ENCODE peak calls at places on chromosome 16, in four cellular contexts. One of them, this sample, is unnamed.
A peak's percentile ranks its signal among the peaks of the same experiment; 100 is the strongest.

GRCh38 chr16:56671706-56672105 is 2.1 kb downstream of the MT1H start:
- DNase-seq in astrocyte of the cerebellum: peak; percentile 41
- DNase-seq in SK-N-SH: no peak
- DNase-seq in PC-9: no peak
- DNase-seq in this sample: peak; percentile 38

GRCh38 chr16:4327782-4328579 is 12.1 kb downstream of the GLIS2 start:
- DNase-seq in astrocyte of the cerebellum: no peak
- DNase-seq in PC-9: peak; percentile 6
- DNase-seq in SK-N-SH: peak; percentile 95
- DNase-seq in this sample: peak; percentile 78

GRCh38 chr16:59154295-59154694 is 420.2 kb upstream of the GOT2 start:
- DNase-seq in SK-N-SH: no peak
- DNase-seq in PC-9: no peak
- DNase-seq in astrocyte of the cerebellum: no peak
- DNase-seq in this sample: no peak

GRCh38 chr16:23141500-23141899 is 7.8 kb downstream of the USP31 start:
- DNase-seq in PC-9: no peak
- DNase-seq in SK-N-SH: no peak
- DNase-seq in astrocyte of the cerebellum: no peak
- DNase-seq in this sample: no peak

GRCh38 chr16:13873835-13874438 is 46.0 kb upstream of the ERCC4 start:
- DNase-seq in astrocyte of the cerebellum: peak; percentile 9
- DNase-seq in PC-9: no peak
- DNase-seq in SK-N-SH: peak; percentile 41
- DNase-seq in this sample: peak; percentile 17

GRCh38 chr16:47008174-47008573 is 34.7 kb upstream of the DNAJA2 start:
- DNase-seq in SK-N-SH: no peak
- DNase-seq in astrocyte of the cerebellum: no peak
- DNase-seq in PC-9: no peak
- DNase-seq in this sample: no peak

GRCh38 chr16:80824623-80825364 is 20.4 kb upstream of the CDYL2 start:
- DNase-seq in PC-9: no peak
- DNase-seq in SK-N-SH: peak; percentile 38
- DNase-seq in astrocyte of the cerebellum: peak; percentile 55
- DNase-seq in this sample: peak; percentile 71

GRCh38 chr16:2428051-2428786 is 1.0 kb upstream of the CCNF start:
- DNase-seq in SK-N-SH: peak; percentile 68
- DNase-seq in PC-9: no peak
- DNase-seq in astrocyte of the cerebellum: no peak
- DNase-seq in this sample: peak; percentile 35

GRCh38 chr16:13390093-13390985 is 488.9 kb downstream of the SHISA9 start:
- DNase-seq in PC-9: no peak
- DNase-seq in SK-N-SH: no peak
- DNase-seq in astrocyte of the cerebellum: no peak
- DNase-seq in this sample: no peak

GRCh38 chr16:56360117-56361008 is 65.0 kb downstream of the AMFR start:
- DNase-seq in SK-N-SH: peak; percentile 11
- DNase-seq in astrocyte of the cerebellum: no peak
- DNase-seq in PC-9: peak; percentile 21
- DNase-seq in this sample: no peak

GRCh38 chr16:11354733-11355574 is 9.7 kb downstream of the RMI2 start:
- DNase-seq in astrocyte of the cerebellum: no peak
- DNase-seq in PC-9: no peak
- DNase-seq in SK-N-SH: no peak
- DNase-seq in this sample: peak; percentile 29

GRCh38 chr16:56222482-56222997 is 31.3 kb downstream of the GNAO1 start:
- DNase-seq in PC-9: no peak
- DNase-seq in SK-N-SH: no peak
- DNase-seq in astrocyte of the cerebellum: no peak
- DNase-seq in this sample: no peak

GRCh38 chr16:10668322-10669045 is 26.2 kb downstream of the TEKT5 start:
- DNase-seq in PC-9: no peak
- DNase-seq in astrocyte of the cerebellum: peak; percentile 26
- DNase-seq in SK-N-SH: peak; percentile 69
- DNase-seq in this sample: peak; percentile 23

GRCh38 chr16:46620265-46621005 is 744 bp downstream of the SHCBP1 start:
- DNase-seq in PC-9: no peak
- DNase-seq in astrocyte of the cerebellum: no peak
- DNase-seq in SK-N-SH: no peak
- DNase-seq in this sample: peak; percentile 61

GRCh38 chr16:58649707-58650106 is 20.1 kb upstream of the CNOT1 start:
- DNase-seq in astrocyte of the cerebellum: no peak
- DNase-seq in PC-9: no peak
- DNase-seq in SK-N-SH: no peak
- DNase-seq in this sample: no peak

GRCh38 chr16:8729779-8730334 is 55.4 kb downstream of the ABAT start:
- DNase-seq in astrocyte of the cerebellum: no peak
- DNase-seq in SK-N-SH: no peak
- DNase-seq in PC-9: no peak
- DNase-seq in this sample: no peak

GRCh38 chr16:20938426-20938825 is 37.9 kb downstream of the LYRM1 start:
- DNase-seq in SK-N-SH: no peak
- DNase-seq in astrocyte of the cerebellum: no peak
- DNase-seq in PC-9: peak; percentile 87
- DNase-seq in this sample: peak; percentile 83

GRCh38 chr16:81547194-81547918 is 102.7 kb downstream of the CMIP start:
- DNase-seq in PC-9: no peak
- DNase-seq in SK-N-SH: no peak
- DNase-seq in astrocyte of the cerebellum: no peak
- DNase-seq in this sample: no peak

GRCh38 chr16:81121474-81121990 is 25.3 kb upstream of the GCSH start:
- DNase-seq in astrocyte of the cerebellum: no peak
- DNase-seq in PC-9: no peak
- DNase-seq in SK-N-SH: no peak
- DNase-seq in this sample: no peak

DNA sequence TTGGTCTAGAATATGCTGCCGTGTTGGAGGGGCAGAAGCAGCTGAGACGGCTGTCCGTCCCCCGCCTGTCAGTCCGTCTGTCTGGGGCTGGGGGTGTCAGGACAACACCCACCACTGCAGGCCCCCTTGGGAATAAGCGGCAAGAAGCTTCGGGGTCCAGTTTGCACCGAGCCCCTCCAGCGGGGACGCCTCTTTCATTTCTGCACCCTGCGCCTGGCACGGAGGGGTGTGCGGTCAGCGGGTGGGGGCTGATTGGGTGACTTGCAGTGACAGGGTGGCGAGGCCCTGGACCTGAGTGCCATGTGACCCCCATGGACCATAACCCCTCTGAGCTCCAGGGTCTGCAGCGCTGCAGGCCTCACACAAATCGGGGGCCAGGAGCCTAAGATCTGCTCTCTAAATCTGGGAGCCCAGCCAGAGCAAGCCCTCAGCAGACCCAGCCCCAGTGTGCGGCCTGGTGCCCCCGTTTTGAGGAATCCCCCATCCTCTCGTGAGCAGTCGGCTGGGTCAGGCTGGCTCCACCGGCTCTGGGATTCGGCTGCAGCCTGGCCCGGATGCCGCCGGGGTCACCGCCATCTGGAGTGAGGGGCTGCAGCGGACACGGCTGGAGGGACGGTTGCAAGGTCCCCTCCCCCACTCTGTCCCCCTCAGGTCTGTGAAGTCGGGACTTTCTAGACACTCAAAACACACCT is 8.3 kb downstream of the CBFA2T3 start:
- DNase-seq in SK-N-SH: no peak
- DNase-seq in astrocyte of the cerebellum: no peak
- DNase-seq in PC-9: no peak
- DNase-seq in this sample: no peak
- H3K4me3 ChIP-seq in SK-N-SH: no peak overlapping the region
- H3K4me3 ChIP-seq in astrocyte of the cerebellum: no peak overlapping the region
- H3K4me3 ChIP-seq in PC-9: no peak overlapping the region
- H3K4me3 ChIP-seq in this sample: no peak overlapping the region

DNA sequence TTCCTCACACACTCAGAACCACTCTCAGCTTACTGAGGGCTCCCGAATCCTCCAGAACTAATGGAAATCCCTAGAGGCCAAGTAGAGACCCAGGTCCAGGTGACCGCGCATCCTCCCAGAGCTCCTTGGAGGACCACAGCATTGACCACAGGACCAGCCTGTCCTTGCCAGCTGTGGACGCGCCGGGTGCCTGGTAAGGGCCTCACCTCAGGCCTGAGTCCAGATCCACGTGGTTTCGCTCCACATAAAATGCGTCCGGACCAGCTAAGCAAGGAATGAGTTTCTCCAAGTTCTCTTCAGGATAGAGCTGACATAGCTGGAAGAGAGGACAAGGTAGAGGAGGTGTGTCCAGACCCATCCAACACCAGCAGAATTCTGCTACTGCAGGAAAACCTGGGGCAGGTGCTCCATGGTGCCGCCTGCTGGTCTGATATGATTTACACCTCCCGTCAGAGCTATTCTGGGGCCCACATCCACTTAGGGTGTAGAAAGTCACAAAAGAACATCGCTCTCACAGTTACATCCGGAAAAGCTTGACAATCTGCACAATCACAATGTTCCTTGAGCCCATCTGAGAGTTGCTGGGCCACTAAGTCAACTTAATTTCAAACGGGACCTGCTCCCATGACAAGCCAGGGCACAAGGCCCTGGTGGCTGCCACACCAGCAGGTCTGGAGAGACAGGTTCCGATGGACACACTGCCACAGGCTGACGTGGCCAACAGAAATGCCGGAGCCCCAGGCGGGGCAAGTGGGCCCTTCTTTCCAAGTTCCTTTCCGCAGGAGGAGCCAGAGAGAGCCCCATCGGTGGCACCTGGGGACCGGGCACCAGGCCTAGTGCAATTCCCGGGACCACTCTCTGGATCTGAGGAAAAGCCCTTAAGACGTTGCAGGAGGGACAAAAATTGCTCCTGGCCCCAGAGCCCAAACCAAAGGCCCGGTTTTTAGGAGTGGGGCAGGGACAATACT is 28.5 kb downstream of the MAP1LC3B start:
- DNase-seq in SK-N-SH: no peak
- DNase-seq in PC-9: no peak
- DNase-seq in astrocyte of the cerebellum: no peak
- DNase-seq in this sample: no peak
- TF ChIP-seq CTCF in SK-N-SH: no peak
- TF ChIP-seq CTCF in PC-9: peak; percentile 46
- TF ChIP-seq CTCF in astrocyte of the cerebellum: peak; percentile 17
- TF ChIP-seq CTCF in this sample: no peak

GRCh38 chr16:29876578-29877249 is 13.7 kb upstream of the CDIPT start:
- DNase-seq in SK-N-SH: no peak
- DNase-seq in PC-9: no peak
- DNase-seq in astrocyte of the cerebellum: no peak
- DNase-seq in this sample: no peak

GRCh38 chr16:29873319-29873718 is 10.3 kb upstream of the CDIPT start:
- DNase-seq in astrocyte of the cerebellum: no peak
- DNase-seq in SK-N-SH: no peak
- DNase-seq in PC-9: no peak
- DNase-seq in this sample: no peak

GRCh38 chr16:29877266-29877961 is 14.4 kb upstream of the CDIPT start:
- DNase-seq in astrocyte of the cerebellum: no peak
- DNase-seq in SK-N-SH: peak; percentile 78
- DNase-seq in PC-9: peak; percentile 51
- DNase-seq in this sample: peak; percentile 50

GRCh38 chr16:29875206-29875605 is 12.2 kb upstream of the CDIPT start:
- DNase-seq in SK-N-SH: no peak
- DNase-seq in PC-9: no peak
- DNase-seq in astrocyte of the cerebellum: no peak
- DNase-seq in this sample: no peak

GRCh38 chr16:29876186-29876577 is 13.2 kb upstream of the CDIPT start:
- DNase-seq in PC-9: no peak
- DNase-seq in SK-N-SH: no peak
- DNase-seq in astrocyte of the cerebellum: no peak
- DNase-seq in this sample: no peak
- H3K4me3 ChIP-seq in PC-9: no peak overlapping the region
- H3K4me3 ChIP-seq in SK-N-SH: no peak overlapping the region
- H3K4me3 ChIP-seq in astrocyte of the cerebellum: peak overlapping the region; percentile 14
- H3K4me3 ChIP-seq in this sample: peak overlapping the region; percentile 26

DNA sequence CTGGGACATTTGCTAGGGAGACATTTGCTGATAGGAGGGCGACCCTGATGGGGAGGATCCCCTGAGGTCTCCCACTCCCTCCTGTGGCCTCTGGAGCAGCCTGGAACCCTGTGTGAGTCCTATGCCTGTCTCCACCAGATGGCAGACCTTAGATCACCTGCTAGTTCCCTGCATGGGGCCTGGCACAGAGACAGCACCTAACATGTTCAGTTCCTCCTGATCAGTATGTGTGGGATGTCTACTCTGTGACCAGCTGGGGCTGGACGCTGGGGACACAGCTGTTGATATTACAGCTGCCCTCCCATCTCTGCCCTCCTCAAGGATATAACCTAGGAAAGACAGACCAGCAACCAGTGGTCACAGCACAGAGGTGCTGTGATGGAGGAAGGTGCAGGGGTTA is 1.1 kb upstream of the ADCY7 start:
- DNase-seq in astrocyte of the cerebellum: no peak
- DNase-seq in SK-N-SH: peak; percentile 62
- DNase-seq in PC-9: no peak
- DNase-seq in this sample: no peak
- TF ChIP-seq CTCF in astrocyte of the cerebellum: peak; percentile 26
- TF ChIP-seq CTCF in SK-N-SH: peak; percentile 37
- TF ChIP-seq CTCF in PC-9: no peak
- TF ChIP-seq CTCF in this sample: no peak

GRCh38 chr16:15807603-15808009 is 49.2 kb downstream of the MYH11 start:
- DNase-seq in SK-N-SH: no peak
- DNase-seq in PC-9: no peak
- DNase-seq in astrocyte of the cerebellum: peak; percentile 12
- DNase-seq in this sample: no peak
- H3K4me3 ChIP-seq in SK-N-SH: no peak overlapping the region
- H3K4me3 ChIP-seq in PC-9: no peak overlapping the region
- H3K4me3 ChIP-seq in astrocyte of the cerebellum: no peak overlapping the region
- H3K4me3 ChIP-seq in this sample: no peak overlapping the region

GRCh38 chr16:48223490-48223889 is 20.6 kb upstream of the LONP2 start:
- DNase-seq in PC-9: no peak
- DNase-seq in SK-N-SH: no peak
- DNase-seq in astrocyte of the cerebellum: no peak
- DNase-seq in this sample: no peak
- TF ChIP-seq CTCF in PC-9: no peak
- TF ChIP-seq CTCF in SK-N-SH: no peak
- TF ChIP-seq CTCF in astrocyte of the cerebellum: no peak
- TF ChIP-seq CTCF in this sample: no peak

GRCh38 chr16:66606000-66606751 is 1.7 kb downstream of the CMTM3 start:
- DNase-seq in SK-N-SH: no peak
- DNase-seq in astrocyte of the cerebellum: no peak
- DNase-seq in PC-9: no peak
- DNase-seq in this sample: no peak
- H3K4me3 ChIP-seq in SK-N-SH: peak overlapping the region; percentile 67
- H3K4me3 ChIP-seq in astrocyte of the cerebellum: peak overlapping the region; percentile 79
- H3K4me3 ChIP-seq in PC-9: no peak overlapping the region
- H3K4me3 ChIP-seq in this sample: peak overlapping the region; percentile 56

GRCh38 chr16:78249056-78249455 is 149.6 kb downstream of the WWOX start:
- DNase-seq in astrocyte of the cerebellum: no peak
- DNase-seq in PC-9: no peak
- DNase-seq in SK-N-SH: no peak
- DNase-seq in this sample: no peak
- TF ChIP-seq CTCF in astrocyte of the cerebellum: no peak
- TF ChIP-seq CTCF in PC-9: no peak
- TF ChIP-seq CTCF in SK-N-SH: no peak
- TF ChIP-seq CTCF in this sample: no peak

GRCh38 chr16:31331141-31331764 is 23.7 kb upstream of the ITGAX start:
- DNase-seq in astrocyte of the cerebellum: no peak
- DNase-seq in PC-9: no peak
- DNase-seq in SK-N-SH: no peak
- DNase-seq in this sample: no peak
- H3K4me3 ChIP-seq in astrocyte of the cerebellum: no peak overlapping the region
- H3K4me3 ChIP-seq in PC-9: no peak overlapping the region
- H3K4me3 ChIP-seq in SK-N-SH: no peak overlapping the region
- H3K4me3 ChIP-seq in this sample: no peak overlapping the region

GRCh38 chr16:71441348-71441781 is 489 bp downstream of the TLE7 start:
- DNase-seq in PC-9: no peak
- DNase-seq in astrocyte of the cerebellum: no peak
- DNase-seq in SK-N-SH: peak; percentile 54
- DNase-seq in this sample: no peak
- TF ChIP-seq CTCF in PC-9: no peak
- TF ChIP-seq CTCF in astrocyte of the cerebellum: peak; percentile 11
- TF ChIP-seq CTCF in SK-N-SH: peak; percentile 20
- TF ChIP-seq CTCF in this sample: no peak